ENCODE peak calls at places on chromosomes 1 and 21, in five cellular contexts. Q is esophagus muscularis mucosa, T is left lung, D is tibial artery, S is HepG2. G is an unnamed sample.

GRCh38 chr1:85504417-85504816 is 39.5 kb upstream of the DDAH1 start:
- DNase-seq in Q (no peak), T (no peak), D (no peak), S (no peak), G (no peak)

GRCh38 chr1:7561331-7561921 is 209.7 kb upstream of the VAMP3 start:
- DNase-seq in Q (no peak), T (no peak), D (no peak), S (no peak), G (no peak)

GRCh38 chr1:95169544-95169943 is 52.4 kb downstream of the TLCD4 start:
- DNase-seq in Q (no peak), T (no peak), D (no peak), S (peak; percentile 46), G (no peak)

GRCh38 chr1:172278478-172278877 is 142.0 kb upstream of the C1orf105 start:
- DNase-seq in Q (no peak), T (no peak), D (no peak), S (no peak), G (no peak)

GRCh38 chr1:18919949-18920348 is 17.6 kb upstream of the ALDH4A1 start:
- DNase-seq in Q (no peak), T (no peak), D (no peak), S (no peak), G (no peak)

GRCh38 chr21:35565204-35565611 is 495.1 kb downstream of the SETD4 start:
- DNase-seq in Q (no peak), T (no peak), D (peak; percentile 71), S (no peak), G (peak; percentile 51)

GRCh38 chr1:41482906-41483895 is 1.3 kb downstream of the EDN2 start:
- DNase-seq in Q (no peak), T (no peak), D (peak; percentile 42), S (no peak), G (peak; percentile 16)

GRCh38 chr1:112509005-112509659 is 367 bp downstream of the WNT2B start:
- DNase-seq in Q (no peak), T (peak; percentile 82), D (no peak), S (no peak), G (no peak)

GRCh38 chr21:46243325-46243724 is 14.8 kb upstream of the LSS start:
- DNase-seq in Q (no peak), T (no peak), D (no peak), S (no peak), G (no peak)

GRCh38 chr21:46234436-46234950 is 5.9 kb upstream of the LSS start:
- DNase-seq in Q (no peak), T (no peak), D (no peak), S (no peak), G (no peak)

GRCh38 chr21:46239817-46240325 is 11.3 kb upstream of the LSS start:
- DNase-seq in Q (no peak), T (no peak), D (no peak), S (no peak), G (no peak)

DNA sequence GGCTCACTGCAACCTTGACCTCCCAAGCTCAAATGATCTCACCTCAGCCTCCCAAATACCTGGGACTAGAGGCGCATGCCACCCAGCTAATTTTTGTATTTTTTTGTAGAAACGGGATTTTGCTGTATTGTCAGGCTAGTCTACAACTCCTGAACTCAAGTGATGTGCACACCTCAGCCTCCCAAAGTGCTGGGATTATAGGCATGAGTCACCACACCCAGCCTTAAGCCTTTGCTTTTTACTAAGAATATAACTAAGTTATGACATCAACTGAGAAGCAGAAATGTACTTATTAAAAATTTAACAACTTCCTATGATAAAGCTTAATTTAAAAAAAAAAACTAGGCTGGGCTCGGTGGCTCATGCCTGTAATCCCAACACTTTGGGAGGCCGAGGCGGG is 8.9 kb upstream of the LSS start:
- DNase-seq in Q (no peak), T (no peak), D (no peak), S (no peak), G (no peak)
- H3K36me3 ChIP-seq in Q (peaks cover 79% of the 10 kb centered on the region), T (no peaks in the 10 kb centered on the region), D (peaks cover 67% of the 10 kb centered on the region), S (peaks cover 24% of the 10 kb centered on the region), G (peaks cover 78% of the 10 kb centered on the region)

GRCh38 chr1:35603468-35603867 is 30.4 kb downstream of the TFAP2E start:
- DNase-seq in Q (no peak), T (no peak), D (no peak), S (no peak), G (no peak)
- H3K36me3 ChIP-seq in Q (peaks cover 95% of the 10 kb centered on the region), T (no peaks in the 10 kb centered on the region), D (peaks cover 73% of the 10 kb centered on the region), S (peaks cover 19% of the 10 kb centered on the region), G (no peaks in the 10 kb centered on the region)

GRCh38 chr1:168960595-168960994 is 145.9 kb upstream of the ATP1B1 start:
- DNase-seq in Q (no peak), T (no peak), D (no peak), S (peak; percentile 4), G (no peak)
- H3K36me3 ChIP-seq in Q (no peaks in the 10 kb centered on the region), T (no peaks in the 10 kb centered on the region), D (no peaks in the 10 kb centered on the region), S (no peaks in the 10 kb centered on the region), G (no peaks in the 10 kb centered on the region)

GRCh38 chr1:31007462-31007991 is 58.0 kb downstream of the PUM1 start:
- DNase-seq in Q (no peak), T (no peak), D (no peak), S (no peak), G (no peak)
- H3K36me3 ChIP-seq in Q (peaks cover 30% of the 10 kb centered on the region), T (no peaks in the 10 kb centered on the region), D (peaks cover 29% of the 10 kb centered on the region), S (peaks cover 26% of the 10 kb centered on the region), G (peaks cover 33% of the 10 kb centered on the region)

DNA sequence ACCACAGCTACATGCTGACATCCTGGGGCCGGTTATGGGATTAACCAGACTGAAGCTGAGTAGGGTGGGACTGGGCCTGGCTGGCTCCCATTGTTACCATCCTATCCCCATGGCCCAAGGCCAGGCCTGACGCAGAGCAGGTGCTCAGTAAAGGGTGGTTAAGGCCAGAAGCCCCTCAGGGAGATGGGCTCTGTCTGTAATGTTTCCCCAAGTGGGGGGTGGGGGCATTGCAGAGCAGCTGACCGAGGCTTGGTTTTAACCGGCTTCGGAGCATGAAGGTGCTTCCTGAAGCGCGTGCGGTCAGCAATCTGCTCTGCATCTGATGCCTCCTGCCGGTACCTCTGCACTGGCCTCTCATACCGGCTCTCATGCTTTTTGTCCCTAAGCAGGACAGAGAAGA is 83.4 kb upstream of the ACTL8 start:
- DNase-seq in Q (no peak), T (no peak), D (no peak), S (no peak), G (no peak)
- H3K36me3 ChIP-seq in Q (peaks cover 57% of the 10 kb centered on the region), T (no peaks in the 10 kb centered on the region), D (peaks cover 40% of the 10 kb centered on the region), S (peaks cover 46% of the 10 kb centered on the region), G (no peaks in the 10 kb centered on the region)

GRCh38 chr1:167541013-167541412 is 12.5 kb downstream of the CREG1 start:
- DNase-seq in Q (no peak), T (no peak), D (no peak), S (no peak), G (no peak)
- H3K36me3 ChIP-seq in Q (peaks cover 52% of the 10 kb centered on the region), T (peaks cover 6% of the 10 kb centered on the region), D (peaks cover 16% of the 10 kb centered on the region), S (peaks cover 2% of the 10 kb centered on the region), G (no peaks in the 10 kb centered on the region)

DNA sequence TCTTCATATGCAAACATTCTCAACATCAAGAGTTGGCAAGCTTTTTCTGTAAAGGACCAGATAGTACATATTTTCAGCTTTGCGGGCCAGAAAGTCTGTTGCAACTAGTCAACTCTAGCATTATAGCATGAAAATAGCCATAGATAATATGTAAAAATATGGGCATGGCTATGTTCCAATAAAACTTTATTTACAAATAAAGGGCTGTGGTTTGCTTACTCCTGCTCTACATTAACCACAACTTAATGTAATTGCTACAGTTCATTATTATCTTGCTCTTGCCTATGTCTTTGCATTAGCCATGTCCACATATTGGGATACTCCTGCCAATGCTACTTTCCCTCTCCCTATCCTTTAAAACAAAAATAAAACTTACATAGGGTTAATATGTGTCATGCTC is 24.5 kb upstream of the CTSK start:
- DNase-seq in Q (no peak), T (no peak), D (no peak), S (no peak), G (no peak)
- H3K36me3 ChIP-seq in Q (peaks cover 100% of the 10 kb centered on the region), T (peaks cover 5% of the 10 kb centered on the region), D (peaks cover 87% of the 10 kb centered on the region), S (peaks cover 7% of the 10 kb centered on the region), G (peaks cover 89% of the 10 kb centered on the region)